ENCODE peak calls at places on chromosomes 7 and 10, in seven cellular contexts. B is vagina, S is stomach, I is fibroblast of lung, H is HCT116, Q is psoas muscle, C is body of pancreas. D is an unnamed sample. For H3K27me3, the result is how much of the 10 kb centered on the place peaks cover.

GRCh38 chr10:125633517-125633999 is 49.4 kb downstream of the TEX36 start:
- DNase-seq in B (no peak), S (no peak), I (no peak), H (peak), Q (no peak), C (no peak), D (no peak)

GRCh38 chr10:33039167-33039566 is 81.1 kb upstream of the ITGB1 start:
- DNase-seq in B (no peak), S (no peak), I (no peak), H (no peak), Q (no peak), C (no peak), D (no peak)

GRCh38 chr7:47400741-47401206 is 181.1 kb downstream of the TNS3 start:
- DNase-seq in B (no peak), S (peak), I (no peak), H (no peak), Q (peak), C (no peak), D (no peak)

GRCh38 chr7:98209166-98209920 is 1.9 kb upstream of the BHLHA15 start:
- DNase-seq in B (no peak), S (no peak), I (no peak), H (no peak), Q (no peak), C (no peak), D (no peak)

GRCh38 chr10:60315311-60315710 is 74.4 kb downstream of the ANK3 start:
- DNase-seq in B (no peak), S (no peak), I (no peak), H (no peak), Q (no peak), C (no peak), D (no peak)

GRCh38 chr7:46155367-46155766 is 234.3 kb upstream of the IGFBP3 start:
- DNase-seq in B (no peak), S (no peak), I (no peak), H (no peak), Q (no peak), C (no peak), D (no peak)

GRCh38 chr7:5636914-5637313 is 144.5 kb downstream of the RNF216 start:
- DNase-seq in B (no peak), S (peak), I (peak), H (no peak), Q (peak), C (peak), D (no peak)

GRCh38 chr10:50431118-50431517 is 179.8 kb upstream of the ASAH2 start:
- DNase-seq in B (no peak), S (no peak), I (peak), H (no peak), Q (no peak), C (no peak), D (no peak)

GRCh38 chr10:103554488-103555320 is 61.2 kb downstream of the NEURL1 start:
- DNase-seq in B (no peak), S (peak), I (peak), H (no peak), Q (peak), C (peak), D (no peak)

GRCh38 chr10:64089648-64090047 is 568.4 kb downstream of the REEP3 start:
- DNase-seq in B (no peak), S (no peak), I (no peak), H (no peak), Q (no peak), C (no peak), D (no peak)

GRCh38 chr7:130144632-130145171 is 60.5 kb downstream of the TMEM209 start:
- DNase-seq in B (no peak), S (no peak), I (no peak), H (peak), Q (no peak), C (peak), D (no peak)

GRCh38 chr10:3980660-3981059 is 195.7 kb upstream of the KLF6 start:
- DNase-seq in B (no peak), S (no peak), I (no peak), H (no peak), Q (no peak), C (no peak), D (no peak)

GRCh38 chr10:31929986-31930675 is 1.5 kb upstream of the ARHGAP12 start:
- DNase-seq in B (no peak), S (no peak), I (peak), H (no peak), Q (no peak), C (no peak), D (no peak)

GRCh38 chr10:105339669-105340068 is 698.6 kb downstream of the SORCS3 start:
- DNase-seq in B (no peak), S (no peak), I (no peak), H (no peak), Q (no peak), C (no peak), D (no peak)

GRCh38 chr10:97538401-97538800 is 34.2 kb upstream of the ANKRD2 start:
- DNase-seq in B (no peak), S (no peak), I (no peak), H (no peak), Q (no peak), C (no peak), D (no peak)

GRCh38 chr7:98423043-98423442 is 22.2 kb upstream of the BAIAP2L1 start:
- DNase-seq in B (no peak), S (no peak), I (peak), H (peak), Q (no peak), C (no peak), D (no peak)

GRCh38 chr7:128352138-128352537 is 8.4 kb upstream of the RBM28 start:
- DNase-seq in B (no peak), S (peak), I (peak), H (no peak), Q (peak), C (peak), D (peak)

GRCh38 chr10:128739937-128740336 is 613.7 kb upstream of the MKI67 start:
- DNase-seq in B (no peak), S (no peak), I (no peak), H (peak), Q (no peak), C (no peak), D (no peak)

GRCh38 chr10:80356563-80356999 is at the start of the genes DYDC1 and DYDC2:
- DNase-seq in B (no peak), S (peak), I (peak), H (no peak), Q (peak), C (peak), D (peak)

GRCh38 chr7:32762321-32762669 is 129.3 kb downstream of the KBTBD2 start:
- DNase-seq in B (no peak), S (no peak), I (no peak), H (no peak), Q (no peak), C (no peak), D (no peak)

GRCh38 chr10:132539894-132540293 is 2.3 kb downstream of the INPP5A start:
- DNase-seq in B (no peak), S (no peak), I (peak), H (no peak), Q (no peak), C (no peak), D (no peak)

GRCh38 chr7:38413784-38414183 is 140.3 kb upstream of the TARP start:
- DNase-seq in B (no peak), S (no peak), I (no peak), H (no peak), Q (no peak), C (no peak), D (no peak)

GRCh38 chr10:64396105-64396504 is 874.9 kb downstream of the REEP3 start:
- DNase-seq in B (no peak), S (no peak), I (peak), H (no peak), Q (no peak), C (no peak), D (no peak)

GRCh38 chr7:108376206-108376605 is 80.0 kb downstream of the NRCAM start:
- DNase-seq in B (no peak), S (no peak), I (no peak), H (no peak), Q (no peak), C (peak), D (no peak)

DNA sequence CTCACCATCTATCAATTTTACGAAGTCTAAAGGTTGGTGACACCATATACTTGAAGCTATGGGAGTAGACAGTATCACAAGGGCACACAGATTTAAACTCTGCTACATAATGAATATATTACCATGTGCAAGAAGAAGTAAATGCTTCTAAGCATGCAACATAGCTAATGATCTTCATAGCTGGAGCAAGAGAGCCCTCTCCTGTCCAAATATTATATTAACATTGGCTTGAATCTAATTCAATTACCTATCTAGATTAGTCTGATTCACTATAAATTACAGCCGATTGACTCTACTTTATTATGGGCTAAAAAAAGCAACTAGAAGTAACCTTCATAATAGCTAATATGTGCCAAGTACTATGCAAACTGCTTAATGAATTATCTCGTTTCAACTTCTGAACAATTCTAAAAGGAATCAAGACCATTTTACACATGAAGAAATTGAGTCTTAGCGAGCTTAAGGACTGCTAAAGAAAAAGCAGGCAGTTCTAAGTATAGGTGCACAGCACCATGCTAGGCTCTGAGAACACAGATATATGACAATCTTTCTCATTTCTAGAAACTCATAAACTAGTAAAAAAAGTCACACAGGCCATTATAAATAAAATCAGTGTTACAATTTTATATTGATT is 21.9 kb downstream of the FRA10AC1 start:
- DNase-seq in B (no peak), S (no peak), I (peak), H (peak), Q (no peak), C (no peak), D (no peak)
- TF ChIP-seq CTCF in B (peak), S (no peak), I (peak), H (peak), Q (peak), C (peak), D (peak)

GRCh38 chr7:94635687-94636086 is 20.2 kb downstream of the SGCE start:
- DNase-seq in B (no peak), S (no peak), I (no peak), H (no peak), Q (no peak), C (no peak), D (no peak)

GRCh38 chr7:94642838-94643653 is 12.9 kb downstream of the SGCE start:
- DNase-seq in B (no peak), S (no peak), I (no peak), H (no peak), Q (no peak), C (no peak), D (no peak)

GRCh38 chr7:94643771-94644545 is 12.0 kb downstream of the SGCE start:
- DNase-seq in B (no peak), S (no peak), I (no peak), H (no peak), Q (no peak), C (no peak), D (no peak)

DNA sequence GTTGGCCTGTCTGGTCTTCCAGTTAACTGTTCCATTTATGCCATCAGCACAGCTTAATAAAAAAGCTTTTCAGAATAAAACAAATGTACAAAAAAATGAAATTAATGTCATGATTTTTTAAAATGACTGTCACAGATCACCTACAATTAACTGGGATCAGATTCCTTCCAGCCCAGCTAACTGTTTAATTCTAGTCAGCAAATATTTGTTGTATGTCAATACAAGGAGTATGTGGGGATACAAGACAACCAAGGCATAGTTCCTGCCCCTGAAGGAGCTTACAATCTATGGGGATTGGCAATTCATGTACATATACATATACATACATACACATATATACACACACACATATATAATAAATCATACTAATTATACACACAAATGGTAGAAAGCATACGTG is 16.5 kb downstream of the SGCE start:
- DNase-seq in B (no peak), S (no peak), I (no peak), H (no peak), Q (no peak), C (no peak), D (no peak)
- H3K27me3 ChIP-seq in B (under half), S (under half), I (under half), H (under half), Q (under half), C (under half), D (under half)

GRCh38 chr7:18693401-18693800 is 197.9 kb downstream of the HDAC9 start:
- DNase-seq in B (no peak), S (no peak), I (peak), H (peak), Q (no peak), C (no peak), D (no peak)
- TF ChIP-seq CTCF in B (peak), S (no peak), I (peak), H (peak), Q (peak), C (peak), D (peak)

GRCh38 chr7:150736864-150737263 is 354 bp upstream of the GIMAP5 start:
- DNase-seq in B (peak), S (no peak), I (no peak), H (no peak), Q (no peak), C (no peak), D (no peak)
- H3K27me3 ChIP-seq in B (under half), S (under half), I (under half), H (half or more), Q (under half), C (under half), D (under half)

GRCh38 chr10:70759769-70760168 is 25.4 kb downstream of the TBATA start:
- DNase-seq in B (no peak), S (no peak), I (no peak), H (no peak), Q (no peak), C (no peak), D (no peak)

GRCh38 chr10:70760271-70760787 is 24.8 kb downstream of the TBATA start:
- DNase-seq in B (no peak), S (no peak), I (no peak), H (no peak), Q (no peak), C (no peak), D (no peak)

GRCh38 chr10:70761727-70762350 is 23.3 kb downstream of the TBATA start:
- DNase-seq in B (no peak), S (no peak), I (no peak), H (no peak), Q (no peak), C (no peak), D (no peak)

GRCh38 chr10:70762441-70763177 is 22.6 kb downstream of the TBATA start:
- DNase-seq in B (no peak), S (no peak), I (no peak), H (no peak), Q (no peak), C (no peak), D (no peak)

DNA sequence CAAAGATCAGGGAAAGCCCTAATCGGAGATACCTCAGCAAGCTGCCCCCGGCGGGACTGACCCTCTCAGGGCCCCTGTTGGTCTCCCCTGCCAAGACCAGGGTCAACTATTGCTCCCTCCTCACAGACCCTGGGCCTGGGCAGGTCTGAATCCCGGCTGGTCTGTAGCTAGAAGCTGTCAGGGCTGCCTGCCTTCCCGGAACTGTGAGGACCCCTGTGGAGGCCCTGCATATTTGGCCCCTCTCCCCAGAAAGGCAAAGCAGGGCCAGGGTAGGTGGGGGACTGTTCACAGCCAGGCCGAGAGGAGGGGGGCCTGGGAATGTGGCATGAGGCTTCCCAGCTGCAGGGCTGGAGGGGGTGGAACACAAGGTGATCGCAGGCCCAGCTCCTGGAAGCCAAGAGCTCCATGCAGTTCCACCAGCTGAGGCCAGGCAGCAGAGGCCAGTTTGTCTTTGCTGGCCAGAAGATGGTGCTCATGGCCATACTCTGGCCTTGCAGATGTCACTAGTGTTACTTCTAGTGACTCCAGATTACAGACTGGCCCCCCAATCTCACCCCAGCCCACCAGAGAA is 24.1 kb downstream of the TBATA start:
- DNase-seq in B (no peak), S (no peak), I (peak), H (no peak), Q (no peak), C (no peak), D (no peak)
- TF ChIP-seq CTCF in B (no peak), S (no peak), I (no peak), H (no peak), Q (no peak), C (no peak), D (no peak)

D was measured in RWPE2.